ENCODE peak calls at places on chromosomes 7 and 10, in five cellular contexts. One of them, this sample, is unnamed.

GRCh38 chr7:73623798-73624668 is at the start of gene MLXIPL:
- DNase-seq in cardiac muscle cell: peak
- DNase-seq in tibial artery: peak
- DNase-seq in fibroblast of villous mesenchyme: peak
- DNase-seq in A673: peak
- DNase-seq in this sample: peak

GRCh38 chr7:128906001-128906765 is 4.3 kb downstream of the KCP start:
- DNase-seq in cardiac muscle cell: no peak
- DNase-seq in tibial artery: no peak
- DNase-seq in fibroblast of villous mesenchyme: no peak
- DNase-seq in A673: no peak
- DNase-seq in this sample: no peak

GRCh38 chr7:786472-787255 is 45.6 kb upstream of the SUN1 start:
- DNase-seq in cardiac muscle cell: peak
- DNase-seq in tibial artery: peak
- DNase-seq in fibroblast of villous mesenchyme: peak
- DNase-seq in A673: peak
- DNase-seq in this sample: peak

GRCh38 chr10:12636585-12636984 is 287.2 kb downstream of the CAMK1D start:
- DNase-seq in cardiac muscle cell: no peak
- DNase-seq in tibial artery: no peak
- DNase-seq in fibroblast of villous mesenchyme: no peak
- DNase-seq in A673: no peak
- DNase-seq in this sample: no peak

GRCh38 chr10:25661632-25662031 is 272.4 kb upstream of the MYO3A start:
- DNase-seq in cardiac muscle cell: peak
- DNase-seq in tibial artery: no peak
- DNase-seq in fibroblast of villous mesenchyme: peak
- DNase-seq in A673: no peak
- DNase-seq in this sample: no peak

GRCh38 chr7:99514050-99514449 is 9.6 kb downstream of the ZKSCAN5 start:
- DNase-seq in cardiac muscle cell: peak
- DNase-seq in tibial artery: no peak
- DNase-seq in fibroblast of villous mesenchyme: no peak
- DNase-seq in A673: no peak
- DNase-seq in this sample: peak

GRCh38 chr7:1085910-1086421 is 1.9 kb upstream of the GPER1 start:
- DNase-seq in cardiac muscle cell: no peak
- DNase-seq in tibial artery: no peak
- DNase-seq in fibroblast of villous mesenchyme: no peak
- DNase-seq in A673: no peak
- DNase-seq in this sample: peak

GRCh38 chr10:13458107-13458761 is 70.6 kb downstream of the BEND7 start:
- DNase-seq in cardiac muscle cell: no peak
- DNase-seq in tibial artery: no peak
- DNase-seq in fibroblast of villous mesenchyme: no peak
- DNase-seq in A673: no peak
- DNase-seq in this sample: no peak

GRCh38 chr10:94343159-94343558 is 19.6 kb downstream of the NOC3L start:
- DNase-seq in cardiac muscle cell: no peak
- DNase-seq in tibial artery: no peak
- DNase-seq in fibroblast of villous mesenchyme: peak
- DNase-seq in A673: no peak
- DNase-seq in this sample: no peak

GRCh38 chr10:110141747-110142625 is 65.4 kb upstream of the MXI1 start:
- DNase-seq in cardiac muscle cell: peak
- DNase-seq in tibial artery: no peak
- DNase-seq in fibroblast of villous mesenchyme: no peak
- DNase-seq in A673: peak
- DNase-seq in this sample: no peak

GRCh38 chr10:119348516-119349240 is 141.3 kb downstream of the GRK5 start:
- DNase-seq in cardiac muscle cell: peak
- DNase-seq in tibial artery: no peak
- DNase-seq in fibroblast of villous mesenchyme: peak
- DNase-seq in A673: peak
- DNase-seq in this sample: peak

DNA sequence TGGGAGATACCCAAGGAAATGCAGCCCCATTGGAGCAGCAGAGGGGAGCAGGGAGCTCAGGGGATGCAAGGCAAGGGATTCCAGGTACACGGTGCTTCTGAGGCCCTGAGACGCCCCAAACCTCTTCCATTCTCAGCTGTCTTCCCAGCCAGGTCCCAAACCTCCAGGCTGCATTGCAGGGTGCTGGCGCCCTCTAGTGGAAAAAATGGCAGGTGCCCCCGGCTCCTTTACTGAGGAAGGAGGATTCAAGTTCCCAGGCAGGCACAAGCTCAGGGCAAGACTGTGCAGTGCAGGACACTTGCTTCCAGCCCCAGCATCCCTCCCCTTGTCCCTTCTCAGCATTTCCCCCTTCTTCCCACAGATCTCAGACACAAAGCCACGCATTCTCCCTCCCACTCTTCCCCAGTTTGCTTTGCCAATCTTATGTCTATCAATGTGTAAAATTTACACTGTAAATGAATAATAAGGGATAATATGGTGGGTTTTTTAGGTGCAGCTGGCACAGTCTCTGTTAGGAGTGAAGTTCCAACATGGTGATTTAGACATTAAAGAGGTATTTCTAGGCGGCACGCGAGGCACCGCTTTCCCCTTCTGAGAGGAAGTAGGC is 46.1 kb downstream of the GPAM start:
- DNase-seq in cardiac muscle cell: peak
- DNase-seq in tibial artery: peak
- DNase-seq in fibroblast of villous mesenchyme: peak
- DNase-seq in A673: peak
- DNase-seq in this sample: peak
- TF ChIP-seq CTCF in cardiac muscle cell: peak
- TF ChIP-seq CTCF in tibial artery: peak
- TF ChIP-seq CTCF in fibroblast of villous mesenchyme: peak
- TF ChIP-seq CTCF in A673: peak
- TF ChIP-seq CTCF in this sample: peak

DNA sequence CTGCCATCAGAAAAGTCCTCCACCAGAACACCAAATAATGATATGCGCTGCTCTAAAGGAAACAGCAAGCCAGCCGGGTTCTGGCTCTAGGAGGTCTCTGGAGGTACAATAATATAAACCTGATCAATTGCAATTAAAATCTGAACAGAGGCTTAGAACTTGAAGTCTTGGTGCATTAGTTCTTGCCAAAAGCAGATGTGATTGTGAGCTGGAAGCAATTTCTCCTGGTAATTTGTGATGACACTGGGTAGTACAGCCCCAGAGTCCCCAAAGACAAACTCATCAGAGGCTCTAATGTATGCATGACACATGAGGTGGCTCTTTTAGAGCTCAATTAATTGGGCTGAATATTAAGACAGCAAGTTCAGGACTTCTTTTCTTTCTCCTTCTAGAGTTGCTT is 3.3 kb downstream of the ETV1 start:
- DNase-seq in cardiac muscle cell: no peak
- DNase-seq in tibial artery: no peak
- DNase-seq in fibroblast of villous mesenchyme: no peak
- DNase-seq in A673: peak
- DNase-seq in this sample: no peak
- H3K4me3 ChIP-seq in cardiac muscle cell: peak
- H3K4me3 ChIP-seq in tibial artery: no peak
- H3K4me3 ChIP-seq in fibroblast of villous mesenchyme: no peak
- H3K4me3 ChIP-seq in A673: peak
- H3K4me3 ChIP-seq in this sample: no peak

GRCh38 chr10:126907423-126907970 is 2.3 kb downstream of the DOCK1 start:
- DNase-seq in cardiac muscle cell: no peak
- DNase-seq in tibial artery: no peak
- DNase-seq in fibroblast of villous mesenchyme: no peak
- DNase-seq in A673: no peak
- DNase-seq in this sample: no peak
- TF ChIP-seq CTCF in cardiac muscle cell: no peak
- TF ChIP-seq CTCF in tibial artery: no peak
- TF ChIP-seq CTCF in fibroblast of villous mesenchyme: peak
- TF ChIP-seq CTCF in A673: no peak
- TF ChIP-seq CTCF in this sample: no peak

GRCh38 chr7:85289279-85289678 is 102.4 kb upstream of the SEMA3D start:
- DNase-seq in cardiac muscle cell: no peak
- DNase-seq in tibial artery: no peak
- DNase-seq in fibroblast of villous mesenchyme: no peak
- DNase-seq in A673: no peak
- DNase-seq in this sample: no peak
- H3K4me3 ChIP-seq in cardiac muscle cell: no peak
- H3K4me3 ChIP-seq in tibial artery: no peak
- H3K4me3 ChIP-seq in fibroblast of villous mesenchyme: no peak
- H3K4me3 ChIP-seq in A673: no peak
- H3K4me3 ChIP-seq in this sample: no peak

GRCh38 chr10:129410688-129411087 is 56.4 kb upstream of the MGMT start:
- DNase-seq in cardiac muscle cell: no peak
- DNase-seq in tibial artery: no peak
- DNase-seq in fibroblast of villous mesenchyme: no peak
- DNase-seq in A673: no peak
- DNase-seq in this sample: no peak
- TF ChIP-seq CTCF in cardiac muscle cell: no peak
- TF ChIP-seq CTCF in tibial artery: no peak
- TF ChIP-seq CTCF in fibroblast of villous mesenchyme: no peak
- TF ChIP-seq CTCF in A673: no peak
- TF ChIP-seq CTCF in this sample: no peak

GRCh38 chr7:84781838-84782237 is 405.0 kb downstream of the SEMA3D start:
- DNase-seq in cardiac muscle cell: no peak
- DNase-seq in tibial artery: no peak
- DNase-seq in fibroblast of villous mesenchyme: no peak
- DNase-seq in A673: no peak
- DNase-seq in this sample: no peak

GRCh38 chr7:84784450-84784849 is 402.4 kb downstream of the SEMA3D start:
- DNase-seq in cardiac muscle cell: no peak
- DNase-seq in tibial artery: no peak
- DNase-seq in fibroblast of villous mesenchyme: no peak
- DNase-seq in A673: no peak
- DNase-seq in this sample: no peak

GRCh38 chr7:84786073-84786472 is 400.8 kb downstream of the SEMA3D start:
- DNase-seq in cardiac muscle cell: no peak
- DNase-seq in tibial artery: no peak
- DNase-seq in fibroblast of villous mesenchyme: no peak
- DNase-seq in A673: no peak
- DNase-seq in this sample: no peak

GRCh38 chr7:84780158-84781124 is 406.4 kb downstream of the SEMA3D start:
- DNase-seq in cardiac muscle cell: no peak
- DNase-seq in tibial artery: no peak
- DNase-seq in fibroblast of villous mesenchyme: no peak
- DNase-seq in A673: no peak
- DNase-seq in this sample: no peak

GRCh38 chr7:84783161-84783803 is 403.6 kb downstream of the SEMA3D start:
- DNase-seq in cardiac muscle cell: peak
- DNase-seq in tibial artery: no peak
- DNase-seq in fibroblast of villous mesenchyme: peak
- DNase-seq in A673: peak
- DNase-seq in this sample: peak
- H3K4me3 ChIP-seq in cardiac muscle cell: no peak
- H3K4me3 ChIP-seq in tibial artery: no peak
- H3K4me3 ChIP-seq in fibroblast of villous mesenchyme: peak
- H3K4me3 ChIP-seq in A673: no peak
- H3K4me3 ChIP-seq in this sample: no peak

DNA sequence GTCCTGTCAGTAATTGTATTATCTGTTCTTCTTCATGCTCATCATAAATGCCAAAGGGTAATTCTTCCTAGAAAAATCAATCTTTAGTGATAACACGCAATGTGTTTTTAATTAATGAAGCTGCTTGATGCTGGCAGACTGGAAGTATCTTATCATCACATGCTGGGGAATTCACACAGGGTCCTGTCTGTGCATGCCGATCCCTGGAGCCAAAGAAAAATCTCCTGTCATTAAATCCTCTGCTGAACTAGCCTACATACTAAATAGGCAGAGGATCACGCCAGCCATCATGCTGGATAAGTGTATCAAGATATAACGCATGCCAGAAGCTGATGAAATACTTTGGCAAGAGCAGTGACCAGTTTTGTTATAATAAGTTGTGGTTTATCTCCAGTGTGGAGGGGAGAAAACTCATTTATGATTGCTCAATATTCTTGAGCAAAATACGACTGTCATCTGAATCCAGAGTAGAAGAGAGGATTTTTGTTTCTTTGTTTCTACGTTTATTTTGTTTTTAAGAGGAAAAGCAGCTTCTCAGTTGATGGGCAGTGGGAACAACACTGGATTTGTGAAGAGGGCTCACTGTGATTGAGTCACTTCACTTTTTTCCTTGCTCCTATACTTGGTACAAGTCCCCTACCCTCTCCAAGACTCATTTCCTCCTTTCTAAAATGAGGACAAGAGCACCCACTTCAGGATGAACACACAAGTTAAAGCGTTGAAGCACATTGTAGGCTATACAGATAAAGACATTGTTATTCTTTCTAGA is 649.1 kb downstream of the TNS3 start:
- DNase-seq in cardiac muscle cell: peak
- DNase-seq in tibial artery: peak
- DNase-seq in fibroblast of villous mesenchyme: peak
- DNase-seq in A673: peak
- DNase-seq in this sample: peak
- TF ChIP-seq CTCF in cardiac muscle cell: peak
- TF ChIP-seq CTCF in tibial artery: no peak
- TF ChIP-seq CTCF in fibroblast of villous mesenchyme: peak
- TF ChIP-seq CTCF in A673: peak
- TF ChIP-seq CTCF in this sample: peak

DNA sequence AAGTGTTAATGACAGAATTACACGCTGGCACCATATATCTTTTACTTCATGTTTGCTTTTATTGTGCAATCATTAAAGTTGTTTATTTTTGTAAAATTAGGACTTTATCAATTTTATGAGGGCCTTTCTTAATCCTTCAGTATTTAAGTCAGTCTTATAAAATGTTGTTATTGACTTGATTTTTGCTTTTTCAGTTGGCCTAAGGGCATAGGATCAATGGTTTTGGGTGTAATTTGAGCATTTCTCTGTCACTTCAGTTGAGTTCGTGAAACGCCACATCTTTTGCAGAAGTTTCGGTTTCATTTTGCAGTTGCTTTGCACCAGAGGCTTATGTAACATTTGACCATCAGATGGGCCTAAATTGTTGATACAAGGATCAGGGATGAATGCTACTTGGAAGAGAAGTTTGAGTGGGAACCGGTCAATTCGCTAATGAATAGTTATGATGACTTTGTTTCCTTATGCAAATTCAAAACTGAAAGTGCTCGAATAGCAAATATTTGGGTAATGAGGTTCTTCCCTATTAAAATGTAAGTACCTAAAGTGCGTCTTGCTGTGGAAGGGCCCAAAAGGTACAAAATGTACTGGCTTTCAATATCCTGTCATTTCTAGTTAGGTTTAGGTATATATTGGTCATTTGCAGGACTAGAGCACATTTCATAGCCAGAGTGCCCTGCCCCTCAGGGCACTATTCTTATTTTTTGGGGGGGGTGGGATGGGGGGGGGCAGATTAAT is 340.9 kb downstream of the LRMDA start:
- DNase-seq in cardiac muscle cell: peak
- DNase-seq in tibial artery: no peak
- DNase-seq in fibroblast of villous mesenchyme: peak
- DNase-seq in A673: no peak
- DNase-seq in this sample: peak
- H3K4me3 ChIP-seq in cardiac muscle cell: no peak
- H3K4me3 ChIP-seq in tibial artery: peak
- H3K4me3 ChIP-seq in fibroblast of villous mesenchyme: peak
- H3K4me3 ChIP-seq in A673: no peak
- H3K4me3 ChIP-seq in this sample: peak

DNA sequence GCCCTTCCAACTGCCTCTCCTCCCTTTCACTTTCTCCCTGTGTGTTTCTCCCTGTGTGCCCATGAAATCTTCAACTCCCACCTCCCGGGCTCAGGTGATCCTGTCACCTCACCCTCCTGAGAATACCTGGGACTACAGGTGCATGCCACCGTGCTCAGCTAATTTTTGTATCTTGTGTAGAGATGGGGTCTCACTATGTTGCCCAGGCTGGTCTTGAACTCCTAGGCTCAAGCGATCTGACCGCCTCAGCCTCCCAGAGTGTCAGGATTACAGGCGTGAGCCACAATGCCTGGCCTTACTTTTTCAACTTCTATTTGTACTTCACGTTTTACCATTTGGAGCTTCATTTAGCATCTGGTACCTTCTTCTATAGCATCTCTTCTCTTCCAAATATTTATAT is 24.9 kb downstream of the ST8SIA6 start:
- DNase-seq in cardiac muscle cell: no peak
- DNase-seq in tibial artery: no peak
- DNase-seq in fibroblast of villous mesenchyme: no peak
- DNase-seq in A673: no peak
- DNase-seq in this sample: no peak
- TF ChIP-seq CTCF in cardiac muscle cell: no peak
- TF ChIP-seq CTCF in tibial artery: no peak
- TF ChIP-seq CTCF in fibroblast of villous mesenchyme: no peak
- TF ChIP-seq CTCF in A673: no peak
- TF ChIP-seq CTCF in this sample: no peak